ENCODE peak calls at places on chromosomes 2 and 18, in five cellular contexts. A, R, J, K and B are unnamed samples.

GRCh38 chr18:7684966-7685365 is 117.8 kb downstream of the PTPRM start:
- DNase-seq in R (no peak), A (no peak), J (no peak), K (no peak), B (no peak)

GRCh38 chr18:59623456-59624383 is 73.5 kb downstream of the CCBE1 start:
- DNase-seq in R (no peak), K (peak), J (peak), A (no peak), B (peak)

GRCh38 chr2:8282858-8283252 is 399.0 kb upstream of the ID2 start:
- DNase-seq in R (no peak), J (no peak), K (no peak), A (no peak), B (no peak)

GRCh38 chr2:61179701-61180639 is 18.0 kb downstream of the C2orf74 start:
- DNase-seq in A (peak), K (peak), J (peak), R (peak), B (peak)

GRCh38 chr2:43178602-43179542 is 47.5 kb downstream of the ZFP36L2 start:
- DNase-seq in J (peak), R (peak), K (peak), A (peak), B (peak)

GRCh38 chr2:69581774-69582581 is 61.6 kb downstream of the AAK1 start:
- DNase-seq in R (no peak), K (peak), J (peak), A (no peak), B (peak)

GRCh38 chr2:224711381-224711780 is 4.8 kb downstream of the CCDC195 start:
- DNase-seq in A (no peak), J (no peak), K (no peak), R (no peak), B (no peak)

GRCh38 chr18:2087877-2088673 is 483.2 kb downstream of the METTL4 start:
- DNase-seq in A (peak), R (peak), K (no peak), J (no peak), B (peak)

GRCh38 chr18:13112982-13113381 is 105.6 kb upstream of the LDLRAD4 start:
- DNase-seq in R (peak), J (peak), K (peak), A (peak), B (peak)

GRCh38 chr2:219079417-219079816 is 18.7 kb upstream of the IHH start:
- DNase-seq in R (no peak), J (peak), A (no peak), K (peak), B (no peak)

GRCh38 chr2:219084791-219085190 is 24.1 kb upstream of the IHH start:
- DNase-seq in K (no peak), A (no peak), J (no peak), R (no peak), B (no peak)

GRCh38 chr2:219081096-219081495 is 20.4 kb upstream of the IHH start:
- DNase-seq in K (no peak), J (no peak), R (no peak), A (no peak), B (no peak)

GRCh38 chr2:219081701-219082331 is 21.1 kb upstream of the IHH start:
- DNase-seq in R (no peak), J (no peak), K (no peak), A (no peak), B (no peak)

DNA sequence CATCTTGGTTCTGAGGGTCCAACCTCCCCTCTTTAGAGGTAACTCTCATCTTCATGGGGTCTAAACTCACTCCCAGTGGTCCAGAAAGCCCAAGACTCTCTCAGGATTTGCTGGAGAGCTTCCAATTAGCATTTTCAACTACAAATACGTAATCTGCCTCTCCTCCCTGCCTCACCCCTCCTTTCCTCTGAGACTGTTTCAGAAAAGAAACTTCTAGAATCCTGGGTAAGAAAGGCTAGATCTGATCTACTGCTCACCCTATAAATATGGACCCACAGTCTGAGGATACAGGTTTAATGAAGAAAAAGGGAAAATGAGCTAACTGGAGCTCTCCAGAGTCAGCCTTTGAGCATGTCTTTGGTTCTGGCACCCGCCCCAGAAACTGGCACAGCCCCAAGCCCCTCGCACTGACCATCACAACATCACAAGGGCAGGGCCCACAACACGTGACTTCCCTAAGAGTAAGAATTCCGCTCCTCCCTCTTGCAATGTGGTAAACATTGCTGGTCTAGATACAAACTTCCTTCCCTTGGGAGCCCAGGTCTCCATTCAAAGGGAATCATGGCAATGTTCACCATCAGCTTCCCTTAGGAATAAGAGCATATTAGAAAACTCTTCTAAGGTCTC is 21.7 kb upstream of the IHH start:
- DNase-seq in R (peak), A (peak), J (no peak), K (no peak), B (peak)
- H3K4me3 ChIP-seq in R (no peak), A (no peak), J (no peak), K (no peak), B (no peak)

GRCh38 chr2:70984576-70985282 is 6.3 kb downstream of the ANKRD53 start:
- DNase-seq in K (peak), A (peak), R (peak), J (no peak), B (peak)
- TF ChIP-seq CTCF in K (peak), A (peak), R (peak), J (peak), B (peak)

GRCh38 chr2:179859523-179859922 is 1.9 kb downstream of the ZNF385B start:
- DNase-seq in R (no peak), K (no peak), J (no peak), A (no peak), B (no peak)
- H3K4me3 ChIP-seq in R (no peak), K (no peak), J (no peak), A (peak), B (no peak)

GRCh38 chr2:85708641-85709040 is 14.5 kb downstream of the GNLY start:
- DNase-seq in R (no peak), J (no peak), A (no peak), K (no peak), B (no peak)
- TF ChIP-seq CTCF in R (no peak), J (no peak), A (no peak), K (no peak), B (no peak)

GRCh38 chr2:96240341-96241038 is 25.3 kb downstream of the TMEM127 start:
- DNase-seq in R (no peak), K (no peak), A (peak), J (no peak), B (no peak)

GRCh38 chr2:96243843-96244242 is 22.0 kb downstream of the TMEM127 start:
- DNase-seq in R (no peak), J (no peak), A (no peak), K (no peak), B (no peak)

GRCh38 chr2:96239745-96240264 is 26.0 kb downstream of the TMEM127 start:
- DNase-seq in J (no peak), A (no peak), R (no peak), K (no peak), B (no peak)

GRCh38 chr2:96241227-96241626 is 24.6 kb downstream of the TMEM127 start:
- DNase-seq in K (no peak), R (no peak), J (no peak), A (no peak), B (no peak)

DNA sequence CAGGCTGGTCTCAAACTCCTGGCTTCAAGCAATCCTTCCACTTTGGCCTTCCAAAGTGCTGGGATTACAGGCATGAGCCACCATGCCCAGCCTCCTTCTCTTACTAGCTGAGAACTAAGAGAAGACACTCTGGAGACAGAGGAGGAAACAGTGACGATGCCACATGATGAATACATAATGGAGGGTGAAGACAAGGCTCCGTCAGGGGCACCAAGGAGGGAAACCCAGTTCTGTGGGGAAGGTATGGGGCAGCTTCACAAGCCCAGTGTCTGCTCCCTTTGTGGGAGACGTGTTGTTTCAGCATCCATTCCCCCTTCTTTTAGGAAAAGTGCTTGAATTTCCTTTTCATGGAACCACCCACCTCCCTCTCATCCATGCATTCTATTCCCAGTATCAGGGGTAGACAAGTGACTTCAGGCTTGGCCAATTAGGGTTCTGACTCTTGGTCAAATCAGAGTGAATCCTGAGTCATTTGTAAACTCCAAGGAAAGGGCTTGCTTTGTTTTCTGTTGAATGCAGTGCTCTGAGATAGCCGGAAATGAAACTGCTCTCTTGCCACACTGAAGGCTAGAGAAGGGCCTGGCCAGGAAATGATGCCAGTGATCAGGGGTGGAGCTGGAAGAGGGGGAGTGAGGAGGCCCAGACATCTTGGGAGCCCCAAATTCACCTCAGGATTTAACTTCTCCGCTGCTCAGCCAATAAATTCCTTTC is 23.7 kb downstream of the TMEM127 start:
- DNase-seq in R (peak), J (peak), A (no peak), K (peak), B (peak)
- H3K4me3 ChIP-seq in R (no peak), J (no peak), A (no peak), K (no peak), B (no peak)

DNA sequence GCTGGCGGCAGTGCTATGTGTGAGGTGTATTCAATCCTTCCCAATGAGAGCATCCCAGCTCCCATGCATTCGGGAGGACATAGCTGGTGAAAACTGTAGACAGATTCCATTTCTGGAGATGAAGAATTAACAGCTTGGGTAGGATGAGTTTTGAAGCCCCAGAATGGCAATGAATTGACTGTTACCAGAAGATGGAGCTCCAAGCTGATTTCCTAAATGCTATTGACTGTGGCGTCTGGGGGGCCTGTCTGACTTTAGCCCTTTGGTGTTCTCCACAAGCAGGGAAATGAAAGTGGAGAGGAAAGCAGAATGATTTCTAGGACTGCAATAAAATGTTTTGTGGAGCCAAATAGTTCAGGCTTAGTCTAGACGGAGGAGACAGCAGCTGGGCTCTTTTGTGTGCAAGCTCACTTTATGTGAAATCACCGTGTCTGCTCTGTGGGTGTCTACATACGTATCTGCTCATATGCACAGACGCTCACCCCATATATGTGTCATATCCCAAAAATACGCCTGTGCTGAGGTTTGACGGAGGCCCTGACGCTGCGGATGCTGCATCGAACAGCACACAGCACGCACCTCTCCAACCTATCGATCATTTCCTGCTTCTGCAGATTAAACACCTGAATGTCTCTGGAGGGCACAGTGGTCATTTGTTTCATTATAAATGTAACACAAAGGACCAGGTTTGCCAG is 166.4 kb upstream of the PXDN start:
- DNase-seq in J (peak), A (no peak), K (peak), R (no peak), B (peak)
- TF ChIP-seq CTCF in J (peak), A (no peak), K (peak), R (peak), B (peak)

GRCh38 chr2:28393115-28393836 is 618 bp downstream of the FOSL2 start:
- DNase-seq in J (peak), K (peak), A (peak), R (peak), B (peak)
- H3K4me3 ChIP-seq in J (peak), K (peak), A (peak), R (peak), B (peak)